ENCODE peak calls at places on chromosomes 1 and 21, in seven cellular contexts. Q is IMR-90; D is CD4-positive, alpha-beta T cell; C is neural progenitor cell; X is psoas muscle; J is ovary; G is neuronal stem cell. M is an unnamed sample.

GRCh38 chr1:9655127-9655723 is 3.7 kb downstream of the PIK3CD start:
- DNase-seq in D (no peak), C (no peak), J (no peak), G (no peak), X (no peak), Q (no peak), M (no peak)

GRCh38 chr21:29018540-29018939 is 609 bp downstream of the RWDD2B start:
- DNase-seq in Q (no peak), J (no peak), X (no peak), C (no peak), D (no peak), G (no peak), M (peak; percentile 57)

GRCh38 chr1:209808059-209808494 is 2.1 kb upstream of the IRF6 start:
- DNase-seq in G (no peak), Q (peak; percentile 97), X (peak; percentile 26), J (no peak), C (no peak), D (no peak), M (peak; percentile 92)

GRCh38 chr21:41775152-41775472 is 8.3 kb upstream of the RIPK4 start:
- DNase-seq in J (no peak), G (no peak), Q (no peak), D (no peak), X (no peak), C (no peak), M (no peak)

GRCh38 chr1:241606544-241606943 is 33.6 kb downstream of the CHML start:
- DNase-seq in C (no peak), J (no peak), G (no peak), D (no peak), X (no peak), Q (no peak), M (no peak)

GRCh38 chr1:214404571-214405213 is 123.7 kb downstream of the SMYD2 start:
- DNase-seq in C (no peak), Q (peak; percentile 75), X (no peak), G (no peak), D (no peak), J (no peak), M (no peak)

GRCh38 chr1:154622503-154623039 is 14.6 kb upstream of the ADAR start:
- DNase-seq in G (no peak), D (no peak), X (no peak), J (no peak), Q (no peak), C (no peak), M (no peak)

GRCh38 chr1:65175171-65176070 is 27.4 kb downstream of the AK4 start:
- DNase-seq in D (no peak), Q (peak; percentile 36), G (no peak), C (no peak), J (no peak), X (no peak), M (no peak)

GRCh38 chr1:55146781-55147180 is 68.4 kb downstream of the USP24 start:
- DNase-seq in C (no peak), J (no peak), G (no peak), Q (no peak), D (no peak), X (no peak), M (peak; percentile 65)

GRCh38 chr1:51421961-51422360 is 91.6 kb upstream of the TTC39A start:
- DNase-seq in J (no peak), C (peak; percentile 73), G (peak; percentile 51), X (no peak), D (no peak), Q (peak; percentile 82), M (no peak)

GRCh38 chr21:42398414-42399030 is 2.7 kb upstream of the TMPRSS3 start:
- DNase-seq in C (no peak), G (no peak), J (no peak), D (no peak), X (no peak), Q (no peak), M (no peak)

GRCh38 chr1:80846966-80847365 is 953.8 kb upstream of the ADGRL2 start:
- DNase-seq in J (no peak), C (no peak), G (no peak), Q (peak; percentile 6), D (no peak), X (no peak), M (no peak)

GRCh38 chr1:109933856-109934711 is 23.4 kb downstream of the CSF1 start:
- DNase-seq in J (no peak), X (peak; percentile 41), D (no peak), Q (peak; percentile 96), G (no peak), C (no peak), M (no peak)

GRCh38 chr1:65066766-65067490 is 81.1 kb upstream of the AK4 start:
- DNase-seq in C (peak; percentile 87), Q (peak; percentile 58), J (peak; percentile 94), D (peak; percentile 75), X (peak; percentile 94), G (peak; percentile 36), M (peak; percentile 98)

GRCh38 chr1:159911668-159912067 is 11.7 kb upstream of the CFAP45 start:
- DNase-seq in Q (no peak), D (no peak), J (no peak), G (no peak), C (no peak), X (no peak), M (no peak)

GRCh38 chr1:9326596-9326995 is 33.9 kb downstream of the SPSB1 start:
- DNase-seq in D (no peak), G (no peak), J (peak; percentile 73), X (no peak), Q (peak; percentile 89), C (peak; percentile 22), M (no peak)

GRCh38 chr1:57966751-57967406 is 543.0 kb upstream of the DAB1 start:
- DNase-seq in Q (no peak), C (peak; percentile 73), X (no peak), D (no peak), G (peak; percentile 15), J (no peak), M (no peak)

GRCh38 chr1:21082078-21082477 is 94.6 kb downstream of the EIF4G3 start:
- DNase-seq in G (no peak), X (no peak), J (no peak), D (no peak), C (no peak), Q (peak; percentile 44), M (no peak)

GRCh38 chr21:44932366-44933181 is 7.3 kb upstream of the SLX9 start:
- DNase-seq in C (peak; percentile 66), Q (no peak), J (no peak), D (peak; percentile 68), X (peak; percentile 49), G (no peak), M (peak; percentile 31)

GRCh38 chr21:27804515-27804914 is 837.6 kb upstream of the ADAMTS5 start:
- DNase-seq in G (peak; percentile 4), J (no peak), Q (no peak), X (no peak), D (no peak), C (peak; percentile 21), M (no peak)

GRCh38 chr21:26185446-26185845 is 14.9 kb upstream of the APP start:
- DNase-seq in X (no peak), Q (no peak), D (no peak), J (no peak), G (no peak), C (no peak), M (no peak)

GRCh38 chr1:12424150-12424549 is 193.9 kb downstream of the DHRS3 start:
- DNase-seq in Q (peak; percentile 80), J (no peak), D (no peak), C (no peak), X (no peak), G (no peak), M (no peak)

DNA sequence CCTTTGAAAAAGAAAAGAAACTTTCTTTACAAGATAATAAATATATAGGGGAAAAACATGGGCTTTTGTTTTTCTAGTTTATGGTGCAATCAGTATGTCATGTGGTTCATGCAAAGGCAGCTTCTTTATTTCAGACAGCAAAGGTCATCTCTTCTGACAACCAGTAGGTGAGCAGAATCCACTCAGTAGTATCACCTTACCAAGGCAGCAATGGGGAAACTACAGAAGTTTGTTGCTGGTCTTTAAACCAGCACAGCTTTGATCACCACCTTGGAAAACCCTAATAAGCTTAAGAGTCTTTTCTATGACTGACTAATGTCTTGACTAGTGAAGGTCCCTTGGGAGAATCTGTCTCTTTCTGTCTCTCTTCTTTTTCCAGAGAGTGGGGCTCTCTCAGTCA is 13.0 kb upstream of the SAMSN1 start:
- DNase-seq in C (no peak), G (no peak), D (no peak), J (no peak), X (no peak), Q (no peak), M (no peak)
- H3K27ac ChIP-seq in C (no peak overlapping the region), G (no peak overlapping the region), D (no peak overlapping the region), J (no peak overlapping the region), X (no peak overlapping the region), Q (no peak overlapping the region), M (no peak overlapping the region)

DNA sequence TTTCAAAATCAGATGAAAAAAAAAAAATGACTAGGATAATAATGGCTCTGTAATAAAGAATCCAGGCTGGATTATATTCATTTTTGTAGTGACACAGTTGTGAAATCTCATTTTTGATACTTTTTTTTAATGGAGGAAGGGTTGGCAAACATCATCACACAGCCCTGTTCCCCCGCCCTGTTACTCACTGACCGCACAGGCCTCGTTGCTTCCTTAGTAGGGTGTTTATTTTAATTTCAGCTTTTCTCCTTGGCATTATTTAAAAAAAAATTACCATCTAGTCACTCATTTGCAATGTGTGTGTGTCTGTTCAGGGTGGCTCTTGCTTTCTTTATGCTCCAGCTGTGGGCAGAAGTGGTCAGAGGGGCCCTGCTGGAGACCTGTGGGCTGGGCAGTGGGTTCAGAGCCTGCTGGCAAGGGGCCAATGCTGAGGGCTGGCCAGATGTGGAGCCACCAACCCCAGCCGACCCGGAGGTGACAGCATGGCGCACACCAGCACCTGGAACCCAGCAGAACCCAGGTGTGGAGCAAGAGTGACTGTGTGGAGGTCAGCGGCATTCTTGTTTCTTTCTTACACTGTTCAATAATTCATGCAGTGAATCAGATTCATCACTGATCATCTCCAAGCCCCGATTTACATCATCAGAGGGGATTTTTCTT is 44.6 kb downstream of the ZSCAN20 start:
- DNase-seq in G (no peak), Q (peak; percentile 15), X (no peak), C (no peak), D (no peak), J (no peak), M (no peak)
- H3K9me3 ChIP-seq in G (no peaks in the 10 kb centered on the region), Q (no peaks in the 10 kb centered on the region), X (no peaks in the 10 kb centered on the region), C (no peaks in the 10 kb centered on the region), D (no peaks in the 10 kb centered on the region), J (no peaks in the 10 kb centered on the region), M (no peaks in the 10 kb centered on the region)

GRCh38 chr1:118116401-118116800 is 68.6 kb downstream of the SPAG17 start:
- DNase-seq in G (no peak), X (no peak), Q (peak; percentile 9), C (no peak), J (no peak), D (no peak), M (no peak)
- H3K27ac ChIP-seq in G (no peak overlapping the region), X (no peak overlapping the region), Q (no peak overlapping the region), C (no peak overlapping the region), J (no peak overlapping the region), D (no peak overlapping the region), M (no peak overlapping the region)

GRCh38 chr21:21137986-21138385 is 139.8 kb downstream of the NCAM2 start:
- DNase-seq in X (no peak), J (no peak), G (no peak), Q (peak; percentile 74), C (no peak), D (no peak), M (peak; percentile 17)
- H3K9me3 ChIP-seq in X (no peaks in the 10 kb centered on the region), J (no peaks in the 10 kb centered on the region), G (no peaks in the 10 kb centered on the region), Q (no peaks in the 10 kb centered on the region), C (no peaks in the 10 kb centered on the region), D (no peaks in the 10 kb centered on the region), M (no peaks in the 10 kb centered on the region)

GRCh38 chr1:44485933-44486475 is 80.9 kb downstream of the RNF220 start:
- DNase-seq in X (no peak), J (no peak), D (no peak), C (no peak), Q (no peak), G (no peak), M (no peak)
- H3K27ac ChIP-seq in X (peak overlapping the region; percentile 52), J (no peak overlapping the region), D (no peak overlapping the region), C (no peak overlapping the region), Q (no peak overlapping the region), G (no peak overlapping the region), M (peak overlapping the region; percentile 38)